ENCODE peak calls at places on chromosomes 13 and 19, in six cellular contexts. I is stomach, K is psoas muscle, A is GM04504, Y is Caco-2, N is HTR-8/SVneo. P is an unnamed sample.

GRCh38 chr19:11191273-11191755 is 6.0 kb downstream of the KANK2 start:
- DNase-seq in N (peak), Y (no peak), A (peak), I (peak), K (peak), P (no peak)

GRCh38 chr13:82062772-82063171 is 1721.8 kb upstream of the SPRY2 start:
- DNase-seq in Y (no peak), K (no peak), I (no peak), A (no peak), N (no peak), P (peak)

GRCh38 chr13:101415358-101416174 is 742 bp downstream of the NALCN start:
- DNase-seq in I (no peak), A (no peak), K (peak), N (no peak), Y (no peak), P (no peak)

GRCh38 chr19:50517704-50518075 is 4.0 kb upstream of the ASPDH start:
- DNase-seq in I (no peak), Y (no peak), A (no peak), K (no peak), N (no peak), P (no peak)

GRCh38 chr13:50761406-50761805 is 82.1 kb downstream of the DLEU7 start:
- DNase-seq in K (no peak), A (no peak), N (no peak), Y (no peak), I (no peak), P (peak)

GRCh38 chr19:6963937-6964336 is 57.3 kb downstream of the MBD3L2B start:
- DNase-seq in K (no peak), A (no peak), N (no peak), Y (no peak), I (no peak), P (no peak)

GRCh38 chr19:3335431-3336350 is 30.7 kb upstream of the NFIC start:
- DNase-seq in I (peak), K (peak), Y (no peak), N (no peak), A (peak), P (no peak)

GRCh38 chr19:2549701-2550191 is 73.8 kb downstream of the GADD45B start:
- DNase-seq in I (peak), K (peak), N (no peak), Y (no peak), A (peak), P (no peak)

GRCh38 chr19:42595550-42596172 is 937 bp upstream of the CEACAM8 start:
- DNase-seq in Y (no peak), N (no peak), I (no peak), K (no peak), A (no peak), P (no peak)

GRCh38 chr13:74243637-74244526 is 109.7 kb upstream of the KLF12 start:
- DNase-seq in N (no peak), Y (no peak), K (no peak), I (no peak), A (peak), P (peak)

GRCh38 chr19:1450735-1451669 is 1.1 kb downstream of the APC2 start:
- DNase-seq in K (no peak), N (no peak), I (no peak), A (no peak), Y (no peak), P (no peak)

GRCh38 chr13:98577823-98578285 is 947 bp upstream of the STK24 start:
- DNase-seq in A (no peak), I (peak), K (no peak), N (no peak), Y (no peak), P (no peak)

GRCh38 chr19:55390461-55390880 is 4.7 kb downstream of the RPL28 start:
- DNase-seq in Y (no peak), N (no peak), K (no peak), I (no peak), A (no peak), P (no peak)

GRCh38 chr19:3010871-3011270 is 18.2 kb downstream of the TLE2 start:
- DNase-seq in A (no peak), N (no peak), I (no peak), Y (no peak), K (no peak), P (no peak)

GRCh38 chr13:84609716-84610115 is 727.4 kb upstream of the SLITRK1 start:
- DNase-seq in Y (no peak), A (no peak), I (no peak), K (no peak), N (no peak), P (peak)

GRCh38 chr13:27607125-27607524 is 13.2 kb downstream of the LNX2 start:
- DNase-seq in A (no peak), N (peak), Y (no peak), I (no peak), K (no peak), P (peak)

GRCh38 chr19:53883231-53883661 is 1.2 kb downstream of the PRKCG start:
- DNase-seq in Y (no peak), K (no peak), I (no peak), A (no peak), N (no peak), P (no peak)

GRCh38 chr13:49046534-49046933 is 70.8 kb downstream of the FNDC3A start:
- DNase-seq in N (no peak), Y (no peak), I (no peak), A (no peak), K (no peak), P (no peak)

GRCh38 chr19:35109395-35110112 is 6.1 kb upstream of the FXYD3 start:
- DNase-seq in A (no peak), K (no peak), Y (no peak), N (no peak), I (peak), P (no peak)

GRCh38 chr13:50951366-50951765 is 41.8 kb downstream of the RNASEH2B start:
- DNase-seq in I (no peak), N (no peak), K (no peak), A (peak), Y (no peak), P (no peak)

GRCh38 chr19:3176715-3177501 is 1.7 kb upstream of the S1PR4 start:
- DNase-seq in I (peak), Y (no peak), A (peak), K (no peak), N (peak), P (peak)

P was measured in bronchial epithelial cell.